ENCODE peak calls at places on chromosomes 11 and 22, in seven cellular contexts. One of them, this sample, is unnamed.

GRCh38 chr11:47355283-47356128 is 3.0 kb upstream of the MYBPC3 start:
- DNase-seq in left colon: peak
- DNase-seq in GM23338: peak
- DNase-seq in KBM-7: no peak
- DNase-seq in mesenchymal stem cell: peak
- DNase-seq in Karpas-422: peak
- DNase-seq in A549: peak
- DNase-seq in this sample: peak

GRCh38 chr11:19176629-19177186 is 25.1 kb downstream of the CSRP3 start:
- DNase-seq in left colon: no peak
- DNase-seq in GM23338: no peak
- DNase-seq in KBM-7: no peak
- DNase-seq in mesenchymal stem cell: no peak
- DNase-seq in Karpas-422: peak
- DNase-seq in A549: no peak
- DNase-seq in this sample: no peak

GRCh38 chr22:40058265-40058664 is 63.5 kb downstream of the FAM83F start:
- DNase-seq in left colon: no peak
- DNase-seq in GM23338: peak
- DNase-seq in KBM-7: no peak
- DNase-seq in mesenchymal stem cell: no peak
- DNase-seq in Karpas-422: no peak
- DNase-seq in A549: no peak
- DNase-seq in this sample: no peak

GRCh38 chr22:39296981-39297489 is 22.4 kb downstream of the RPL3 start:
- DNase-seq in left colon: no peak
- DNase-seq in GM23338: no peak
- DNase-seq in KBM-7: no peak
- DNase-seq in mesenchymal stem cell: no peak
- DNase-seq in Karpas-422: no peak
- DNase-seq in A549: no peak
- DNase-seq in this sample: no peak

GRCh38 chr11:60905551-60906113 is 753 bp downstream of the PRPF19 start:
- DNase-seq in left colon: peak
- DNase-seq in GM23338: peak
- DNase-seq in KBM-7: peak
- DNase-seq in mesenchymal stem cell: peak
- DNase-seq in Karpas-422: no peak
- DNase-seq in A549: no peak
- DNase-seq in this sample: no peak

GRCh38 chr11:66685276-66686099 is 7.8 kb upstream of the RBM4B start:
- DNase-seq in left colon: no peak
- DNase-seq in GM23338: no peak
- DNase-seq in KBM-7: no peak
- DNase-seq in mesenchymal stem cell: no peak
- DNase-seq in Karpas-422: no peak
- DNase-seq in A549: no peak
- DNase-seq in this sample: no peak

GRCh38 chr11:46696212-46696558 is 4.2 kb downstream of the ARHGAP1 start:
- DNase-seq in left colon: no peak
- DNase-seq in GM23338: no peak
- DNase-seq in KBM-7: no peak
- DNase-seq in mesenchymal stem cell: no peak
- DNase-seq in Karpas-422: no peak
- DNase-seq in A549: no peak
- DNase-seq in this sample: no peak

GRCh38 chr22:41106122-41106968 is 14.0 kb downstream of the EP300 start:
- DNase-seq in left colon: no peak
- DNase-seq in GM23338: no peak
- DNase-seq in KBM-7: no peak
- DNase-seq in mesenchymal stem cell: peak
- DNase-seq in Karpas-422: no peak
- DNase-seq in A549: peak
- DNase-seq in this sample: no peak

GRCh38 chr11:10934293-10934850 is 76.5 kb upstream of the ZBED5 start:
- DNase-seq in left colon: peak
- DNase-seq in GM23338: no peak
- DNase-seq in KBM-7: no peak
- DNase-seq in mesenchymal stem cell: no peak
- DNase-seq in Karpas-422: peak
- DNase-seq in A549: no peak
- DNase-seq in this sample: peak

GRCh38 chr11:75625970-75626691 is 42.7 kb downstream of the MAP6 start:
- DNase-seq in left colon: no peak
- DNase-seq in GM23338: no peak
- DNase-seq in KBM-7: no peak
- DNase-seq in mesenchymal stem cell: peak
- DNase-seq in Karpas-422: no peak
- DNase-seq in A549: peak
- DNase-seq in this sample: no peak

GRCh38 chr22:47029244-47030001 is 267.0 kb downstream of the TBC1D22A start:
- DNase-seq in left colon: no peak
- DNase-seq in GM23338: no peak
- DNase-seq in KBM-7: no peak
- DNase-seq in mesenchymal stem cell: no peak
- DNase-seq in Karpas-422: no peak
- DNase-seq in A549: no peak
- DNase-seq in this sample: no peak

GRCh38 chr11:86596861-86597632 is 75.4 kb downstream of the ME3 start:
- DNase-seq in left colon: no peak
- DNase-seq in GM23338: no peak
- DNase-seq in KBM-7: peak
- DNase-seq in mesenchymal stem cell: peak
- DNase-seq in Karpas-422: no peak
- DNase-seq in A549: no peak
- DNase-seq in this sample: no peak

GRCh38 chr22:41780714-41781507 is 19.6 kb upstream of the CCDC134 start:
- DNase-seq in left colon: peak
- DNase-seq in GM23338: peak
- DNase-seq in KBM-7: peak
- DNase-seq in mesenchymal stem cell: peak
- DNase-seq in Karpas-422: peak
- DNase-seq in A549: no peak
- DNase-seq in this sample: peak

GRCh38 chr11:119787074-119787461 is 58.1 kb upstream of the NECTIN1 start:
- DNase-seq in left colon: no peak
- DNase-seq in GM23338: no peak
- DNase-seq in KBM-7: no peak
- DNase-seq in mesenchymal stem cell: no peak
- DNase-seq in Karpas-422: no peak
- DNase-seq in A549: no peak
- DNase-seq in this sample: no peak

GRCh38 chr11:105767945-105768344 is 158.1 kb downstream of the GRIA4 start:
- DNase-seq in left colon: no peak
- DNase-seq in GM23338: no peak
- DNase-seq in KBM-7: no peak
- DNase-seq in mesenchymal stem cell: no peak
- DNase-seq in Karpas-422: no peak
- DNase-seq in A549: no peak
- DNase-seq in this sample: no peak

GRCh38 chr11:86374586-86374985 is at the start of gene CCDC81:
- DNase-seq in left colon: peak
- DNase-seq in GM23338: peak
- DNase-seq in KBM-7: no peak
- DNase-seq in mesenchymal stem cell: no peak
- DNase-seq in Karpas-422: no peak
- DNase-seq in A549: no peak
- DNase-seq in this sample: no peak

GRCh38 chr11:47162426-47162825 is 14.3 kb downstream of the ARFGAP2 start:
- DNase-seq in left colon: no peak
- DNase-seq in GM23338: no peak
- DNase-seq in KBM-7: no peak
- DNase-seq in mesenchymal stem cell: no peak
- DNase-seq in Karpas-422: no peak
- DNase-seq in A549: no peak
- DNase-seq in this sample: no peak

GRCh38 chr11:24239016-24239720 is 257.7 kb upstream of the LUZP2 start:
- DNase-seq in left colon: no peak
- DNase-seq in GM23338: no peak
- DNase-seq in KBM-7: no peak
- DNase-seq in mesenchymal stem cell: peak
- DNase-seq in Karpas-422: no peak
- DNase-seq in A549: no peak
- DNase-seq in this sample: no peak

GRCh38 chr11:72668645-72669347 is 5.4 kb downstream of the PDE2A start:
- DNase-seq in left colon: no peak
- DNase-seq in GM23338: peak
- DNase-seq in KBM-7: peak
- DNase-seq in mesenchymal stem cell: no peak
- DNase-seq in Karpas-422: no peak
- DNase-seq in A549: no peak
- DNase-seq in this sample: peak

GRCh38 chr11:44006882-44007495 is 40.8 kb upstream of the ACCSL start:
- DNase-seq in left colon: no peak
- DNase-seq in GM23338: no peak
- DNase-seq in KBM-7: no peak
- DNase-seq in mesenchymal stem cell: no peak
- DNase-seq in Karpas-422: no peak
- DNase-seq in A549: no peak
- DNase-seq in this sample: no peak

GRCh38 chr22:45029501-45029900 is 19.7 kb upstream of the PHF21B start:
- DNase-seq in left colon: no peak
- DNase-seq in GM23338: no peak
- DNase-seq in KBM-7: no peak
- DNase-seq in mesenchymal stem cell: no peak
- DNase-seq in Karpas-422: no peak
- DNase-seq in A549: no peak
- DNase-seq in this sample: no peak

GRCh38 chr11:72111803-72112540 is 523 bp downstream of the ANAPC15 start:
- DNase-seq in left colon: peak
- DNase-seq in GM23338: peak
- DNase-seq in KBM-7: peak
- DNase-seq in mesenchymal stem cell: peak
- DNase-seq in Karpas-422: peak
- DNase-seq in A549: peak
- DNase-seq in this sample: peak

This sample was measured in Jurkat, Clone E6-1.